ENCODE peak calls at places on chromosome 10, in five cellular contexts. N, P, V, E and W are unnamed samples.

GRCh38 chr10:77805676-77806075 is 120.9 kb downstream of the DLG5 start:
- DNase-seq in N (no peak), P (no peak), V (no peak), E (no peak), W (no peak)

GRCh38 chr10:83871486-83872081 is 267.7 kb upstream of the GHITM start:
- DNase-seq in N (peak; percentile 60), P (peak; percentile 32), V (peak; percentile 55), E (peak; percentile 80), W (peak; percentile 75)

GRCh38 chr10:50968386-50969091 is 83.1 kb upstream of the A1CF start:
- DNase-seq in N (no peak), P (no peak), V (no peak), E (no peak), W (no peak)

GRCh38 chr10:116763440-116763839 is 21.1 kb upstream of the HSPA12A start:
- DNase-seq in N (no peak), P (no peak), V (no peak), E (no peak), W (no peak)

GRCh38 chr10:63515002-63515763 is 6.0 kb upstream of the REEP3 start:
- DNase-seq in N (no peak), P (no peak), V (no peak), E (no peak), W (no peak)

GRCh38 chr10:90461437-90462155 is 396.2 kb downstream of the HTR7 start:
- DNase-seq in N (no peak), P (no peak), V (no peak), E (no peak), W (no peak)

GRCh38 chr10:115045516-115045915 is 47.6 kb upstream of the ATRNL1 start:
- DNase-seq in N (no peak), P (no peak), V (no peak), E (peak; percentile 19), W (no peak)

GRCh38 chr10:67772894-67773511 is 65.0 kb downstream of the DNAJC12 start:
- DNase-seq in N (no peak), P (peak; percentile 79), V (no peak), E (no peak), W (peak; percentile 60)

GRCh38 chr10:77925410-77925794 is 1.2 kb downstream of the DLG5 start:
- DNase-seq in N (peak; percentile 49), P (no peak), V (no peak), E (peak; percentile 13), W (no peak)

GRCh38 chr10:99975942-99976809 is 33.6 kb downstream of the DNMBP start:
- DNase-seq in N (no peak), P (no peak), V (no peak), E (no peak), W (no peak)

GRCh38 chr10:129373718-129374117 is 93.3 kb upstream of the MGMT start:
- DNase-seq in N (no peak), P (no peak), V (no peak), E (no peak), W (no peak)

GRCh38 chr10:92387289-92387940 is 96.4 kb downstream of the MARCHF5 start:
- DNase-seq in N (no peak), P (no peak), V (no peak), E (peak; percentile 23), W (peak; percentile 21)

GRCh38 chr10:4359003-4359402 is 467.0 kb upstream of the AKR1E2 start:
- DNase-seq in N (no peak), P (no peak), V (no peak), E (no peak), W (no peak)

GRCh38 chr10:49076741-49077521 is 38.4 kb downstream of the VSTM4 start:
- DNase-seq in N (no peak), P (peak; percentile 48), V (no peak), E (no peak), W (peak; percentile 79)

GRCh38 chr10:86082556-86082955 is 284.0 kb downstream of the GRID1 start:
- DNase-seq in N (no peak), P (no peak), V (no peak), E (no peak), W (no peak)

GRCh38 chr10:19819419-19820033 is 3.3 kb downstream of the PLXDC2 start:
- DNase-seq in N (no peak), P (no peak), V (no peak), E (no peak), W (peak; percentile 42)

GRCh38 chr10:74150151-74151056 is at the start of gene AP3M1:
- DNase-seq in N (peak; percentile 86), P (no peak), V (peak; percentile 82), E (peak; percentile 86), W (peak; percentile 90)

GRCh38 chr10:90742189-90742588 is 115.7 kb downstream of the HTR7 start:
- DNase-seq in N (no peak), P (no peak), V (no peak), E (no peak), W (no peak)

GRCh38 chr10:63744060-63744941 is 223.1 kb downstream of the REEP3 start:
- DNase-seq in N (no peak), P (no peak), V (no peak), E (no peak), W (no peak)

GRCh38 chr10:58335306-58336005 is 650 bp downstream of the UBE2D1 start:
- DNase-seq in N (peak; percentile 49), P (peak; percentile 58), V (peak; percentile 42), E (peak; percentile 34), W (peak; percentile 15)

GRCh38 chr10:79149662-79150443 is 81.1 kb downstream of the ZMIZ1 start:
- DNase-seq in N (peak; percentile 85), P (no peak), V (peak; percentile 90), E (peak; percentile 54), W (no peak)

GRCh38 chr10:15797346-15797745 is 63.0 kb downstream of the MINDY3 start:
- DNase-seq in N (no peak), P (no peak), V (no peak), E (no peak), W (no peak)

GRCh38 chr10:26860026-26860541 is 674 bp downstream of the ABI1 start:
- DNase-seq in N (peak; percentile 79), P (no peak), V (peak; percentile 52), E (peak; percentile 15), W (peak; percentile 38)

GRCh38 chr10:133028956-133029355 is 58.8 kb upstream of the ADGRA1 start:
- DNase-seq in N (no peak), P (no peak), V (no peak), E (no peak), W (no peak)

GRCh38 chr10:133031541-133032125 is 56.1 kb upstream of the ADGRA1 start:
- DNase-seq in N (no peak), P (no peak), V (no peak), E (no peak), W (no peak)

GRCh38 chr10:133032231-133032630 is 55.5 kb upstream of the ADGRA1 start:
- DNase-seq in N (no peak), P (no peak), V (no peak), E (no peak), W (no peak)

GRCh38 chr10:133030126-133030525 is 57.6 kb upstream of the ADGRA1 start:
- DNase-seq in N (no peak), P (no peak), V (peak; percentile 7), E (no peak), W (no peak)

DNA sequence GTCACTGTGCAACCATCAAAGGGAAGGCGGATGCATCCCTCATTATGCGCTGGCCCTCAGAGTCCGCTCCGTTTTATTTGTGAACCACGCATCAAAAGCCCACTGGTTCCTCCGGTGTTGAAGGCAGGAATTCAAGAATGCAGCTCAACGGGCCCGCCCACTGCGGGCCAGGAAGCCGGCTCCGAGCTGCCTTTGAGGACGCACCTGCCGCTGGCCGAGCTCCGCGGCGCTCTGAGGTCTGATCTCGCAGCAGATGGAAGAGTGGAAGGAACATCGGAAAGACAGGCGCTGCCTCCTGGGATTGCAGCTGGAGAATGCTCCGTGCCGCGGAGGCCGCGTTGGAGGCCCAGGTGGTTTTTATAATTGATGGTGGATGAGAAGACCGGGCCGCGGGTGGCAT is 56.9 kb upstream of the ADGRA1 start:
- DNase-seq in N (no peak), P (no peak), V (no peak), E (no peak), W (no peak)
- H3K27me3 ChIP-seq in N (no peaks in the 10 kb centered on the region), P (no peaks in the 10 kb centered on the region), V (peaks cover 16% of the 10 kb centered on the region), E (no peaks in the 10 kb centered on the region), W (peaks cover 64% of the 10 kb centered on the region)

DNA sequence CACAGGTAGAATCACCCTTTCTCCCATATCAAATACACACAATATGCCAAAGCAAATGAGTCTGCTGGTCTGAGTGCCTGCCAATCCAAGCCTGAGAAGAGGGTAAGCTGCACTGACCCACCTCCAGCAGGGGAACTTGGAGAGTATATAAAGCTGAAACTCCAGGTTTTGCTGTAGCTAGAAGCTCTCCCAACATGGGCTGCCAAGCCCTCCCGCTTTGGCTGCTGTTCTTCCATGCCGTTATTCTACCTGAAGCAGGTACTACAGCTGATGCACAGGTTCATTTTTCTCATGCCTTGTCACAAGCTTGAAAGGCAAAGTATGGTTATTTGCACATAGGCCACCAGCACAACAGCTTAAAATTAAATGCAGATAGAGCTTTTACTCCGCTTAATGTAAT is 21.5 kb upstream of the C10orf120 start:
- DNase-seq in N (no peak), P (no peak), V (no peak), E (no peak), W (no peak)
- H3K27me3 ChIP-seq in N (no peaks in the 10 kb centered on the region), P (no peaks in the 10 kb centered on the region), V (no peaks in the 10 kb centered on the region), E (no peaks in the 10 kb centered on the region), W (no peaks in the 10 kb centered on the region)

DNA sequence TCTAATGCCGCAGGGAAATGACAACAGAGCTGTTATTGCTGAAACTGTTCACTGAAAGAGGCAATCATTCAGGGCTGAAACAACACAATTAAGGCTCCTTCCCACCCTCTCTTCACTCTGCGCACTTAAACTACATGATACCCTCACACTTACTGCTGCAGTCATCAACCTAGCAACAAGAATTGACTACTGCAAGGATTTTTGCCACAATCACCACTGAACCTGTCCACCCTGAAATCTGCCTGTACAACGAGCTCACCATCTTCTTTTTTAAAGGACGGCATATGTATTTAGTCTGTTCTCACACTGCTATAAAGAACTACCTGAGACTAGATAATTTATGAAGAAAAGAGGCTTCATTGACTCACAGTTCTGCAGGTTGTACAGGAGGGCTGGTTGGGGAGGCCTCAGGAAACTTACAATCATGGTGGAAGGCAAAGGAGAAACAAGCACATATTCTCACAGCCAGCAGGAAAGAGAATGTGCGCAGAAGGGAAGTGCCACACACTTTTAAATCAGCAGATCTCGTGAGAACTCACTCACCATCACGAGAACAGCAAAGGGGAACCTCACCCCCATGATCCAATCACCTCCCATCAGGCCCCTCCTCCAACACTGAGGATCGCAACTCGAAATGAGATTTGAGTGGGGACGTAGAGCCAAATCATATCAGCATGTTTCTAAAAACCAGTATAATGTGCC is 131.7 kb downstream of the SORCS1 start:
- DNase-seq in N (no peak), P (no peak), V (no peak), E (no peak), W (no peak)
- H3K27me3 ChIP-seq in N (no peaks in the 10 kb centered on the region), P (no peaks in the 10 kb centered on the region), V (no peaks in the 10 kb centered on the region), E (no peaks in the 10 kb centered on the region), W (no peaks in the 10 kb centered on the region)

DNA sequence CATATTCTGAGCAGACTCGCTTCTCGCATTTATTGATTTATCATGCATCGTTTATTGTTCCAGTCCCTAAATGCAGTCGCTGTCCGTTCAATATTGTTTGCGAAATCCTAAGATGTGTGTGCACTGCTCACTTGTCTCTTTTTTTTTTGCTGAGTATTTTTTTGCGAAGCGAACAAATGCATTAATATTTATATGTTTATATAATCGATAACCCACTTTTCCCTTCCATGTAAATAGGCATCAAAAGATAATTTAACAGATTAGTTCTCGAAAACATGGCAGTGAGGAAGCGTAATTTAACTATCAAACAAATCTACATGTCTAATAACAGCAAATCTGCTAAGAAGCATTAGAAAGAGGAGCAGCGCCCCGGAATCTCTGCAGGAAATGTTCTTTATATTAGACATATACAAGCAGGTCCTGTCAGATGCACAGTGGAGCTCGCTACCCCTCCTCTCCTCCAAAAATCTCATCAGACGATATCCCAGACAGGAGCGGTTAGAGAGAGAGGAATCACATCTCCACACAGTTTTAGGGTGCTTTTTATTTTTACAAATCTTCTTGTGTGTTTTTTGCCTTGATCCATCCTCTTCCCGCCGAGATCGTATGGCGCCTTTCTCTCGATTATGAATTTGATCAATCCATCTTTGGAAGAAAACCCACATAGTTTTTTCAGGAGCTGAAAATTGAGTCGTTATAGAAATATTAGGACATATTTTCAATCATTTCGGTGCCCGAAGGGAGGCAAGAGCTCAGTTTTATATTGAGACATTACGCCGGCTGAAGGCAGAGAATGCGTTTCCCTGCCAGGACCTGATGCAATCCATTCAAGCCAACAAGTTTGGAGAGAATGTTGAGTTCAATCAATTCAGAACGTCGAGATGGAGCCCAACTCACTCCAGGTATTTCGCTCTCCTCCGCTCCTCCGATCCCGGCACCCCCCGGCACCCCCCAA is at the start of gene ARID5B:
- DNase-seq in N (peak; percentile 64), P (peak; percentile 53), V (no peak), E (peak; percentile 50), W (peak; percentile 72)
- H3K27me3 ChIP-seq in N (no peaks in the 10 kb centered on the region), P (no peaks in the 10 kb centered on the region), V (no peaks in the 10 kb centered on the region), E (no peaks in the 10 kb centered on the region), W (no peaks in the 10 kb centered on the region)